ENCODE peak calls at places on chromosomes 5 and 9, in five cellular contexts. S, H, B, Y and U are unnamed samples.

GRCh38 chr9:107605041-107605440 is 115.5 kb upstream of the KLF4 start:
- DNase-seq in S (no peak), H (no peak), B (no peak), Y (no peak), U (no peak)

GRCh38 chr5:55324815-55325418 is 17.1 kb downstream of the MTREX start:
- DNase-seq in S (peak), H (peak), B (peak), Y (no peak), U (no peak)

GRCh38 chr5:39518516-39518915 is 93.7 kb upstream of the DAB2 start:
- DNase-seq in S (peak), H (peak), B (no peak), Y (no peak), U (no peak)

GRCh38 chr9:21383627-21384026 is 1.6 kb downstream of the IFNA2 start:
- DNase-seq in S (no peak), H (no peak), B (no peak), Y (no peak), U (no peak)

GRCh38 chr5:154194348-154195329 is 4.1 kb downstream of the GALNT10 start:
- DNase-seq in S (peak), H (peak), B (no peak), Y (no peak), U (no peak)

GRCh38 chr5:113250341-113250953 is 184.3 kb downstream of the TSSK1B start:
- DNase-seq in S (peak), H (peak), B (no peak), Y (peak), U (no peak)

GRCh38 chr5:115559524-115559923 is 14.9 kb upstream of the FEM1C start:
- DNase-seq in S (peak), H (peak), B (no peak), Y (no peak), U (no peak)

GRCh38 chr5:165996484-165996883 is 2295.0 kb upstream of the WWC1 start:
- DNase-seq in S (no peak), H (no peak), B (no peak), Y (no peak), U (no peak)

GRCh38 chr9:135010921-135011320 is 76.5 kb upstream of the OLFM1 start:
- DNase-seq in S (no peak), H (no peak), B (no peak), Y (no peak), U (peak)

GRCh38 chr9:108682191-108682590 is 173.6 kb downstream of the ACTL7B start:
- DNase-seq in S (no peak), H (no peak), B (no peak), Y (no peak), U (no peak)

GRCh38 chr5:34959323-34959722 is 30.0 kb downstream of the DNAJC21 start:
- DNase-seq in S (peak), H (peak), B (no peak), Y (no peak), U (no peak)

GRCh38 chr9:27528278-27528885 is 1.2 kb downstream of the MOB3B start:
- DNase-seq in S (peak), H (peak), B (no peak), Y (peak), U (peak)
- H3K27ac ChIP-seq in S (no peak), H (no peak), B (peak), Y (peak), U (peak)

GRCh38 chr5:137836301-137836700 is 31.4 kb upstream of the MYOT start:
- DNase-seq in S (no peak), H (no peak), B (no peak), Y (no peak), U (no peak)
- H3K4me3 ChIP-seq in S (no peak), H (no peak), B (no peak), Y (no peak), U (no peak)

GRCh38 chr5:91373016-91373415 is 10.1 kb downstream of the ARRDC3 start:
- DNase-seq in S (no peak), H (no peak), B (no peak), Y (no peak), U (no peak)
- H3K27ac ChIP-seq in S (no peak), H (no peak), B (no peak), Y (peak), U (peak)

GRCh38 chr9:111297061-111297824 is 32.8 kb downstream of the OR2K2 start:
- DNase-seq in S (peak), H (no peak), B (no peak), Y (no peak), U (no peak)

GRCh38 chr9:111300140-111300735 is 29.8 kb downstream of the OR2K2 start:
- DNase-seq in S (no peak), H (no peak), B (no peak), Y (no peak), U (no peak)

GRCh38 chr9:111301195-111301594 is 28.8 kb downstream of the OR2K2 start:
- DNase-seq in S (peak), H (peak), B (no peak), Y (no peak), U (no peak)

GRCh38 chr9:111298111-111298510 is 31.9 kb downstream of the OR2K2 start:
- DNase-seq in S (no peak), H (no peak), B (no peak), Y (no peak), U (no peak)

GRCh38 chr9:111298831-111299603 is 31.0 kb downstream of the OR2K2 start:
- DNase-seq in S (peak), H (peak), B (peak), Y (peak), U (no peak)
- H3K4me3 ChIP-seq in S (no peak), H (peak), B (no peak), Y (no peak), U (no peak)